ENCODE peak calls at places on chromosomes 5 and 9, in nine cellular contexts. G, K, U, Q, L, Y, M, F and N are unnamed samples.

GRCh38 chr9:89116064-89116817 is 62.4 kb downstream of the SHC3 start:
- DNase-seq in G (no peak), K (peak; percentile 82), U (no peak), Q (no peak), L (peak; percentile 18), Y (no peak), M (no peak), F (no peak), N (peak; percentile 95)

GRCh38 chr5:17379188-17379951 is 118.7 kb upstream of the TAF11L2 start:
- DNase-seq in G (no peak), K (peak; percentile 12), U (no peak), Q (no peak), L (no peak), Y (no peak), M (no peak), F (no peak), N (no peak)

GRCh38 chr5:179841621-179842020 is 17.0 kb downstream of the MRNIP start:
- DNase-seq in G (no peak), K (no peak), U (no peak), Q (no peak), L (no peak), Y (no peak), M (no peak), F (no peak), N (no peak)

GRCh38 chr5:172506921-172507320 is 52.6 kb upstream of the SH3PXD2B start:
- DNase-seq in G (no peak), K (no peak), U (no peak), Q (no peak), L (no peak), Y (no peak), M (no peak), F (no peak), N (no peak)

GRCh38 chr5:100430268-100430900 is 104.8 kb upstream of the FAM174A start:
- DNase-seq in G (peak; percentile 50), K (peak; percentile 67), U (peak; percentile 61), Q (no peak), L (peak; percentile 35), Y (peak; percentile 54), M (peak; percentile 32), F (peak; percentile 25), N (peak; percentile 41)

GRCh38 chr5:179698935-179699639 is at the start of gene CANX:
- DNase-seq in G (no peak), K (peak; percentile 65), U (no peak), Q (no peak), L (no peak), Y (no peak), M (peak; percentile 65), F (no peak), N (peak; percentile 2)

GRCh38 chr5:65999061-65999723 is 72.8 kb downstream of the ERBIN start:
- DNase-seq in G (no peak), K (no peak), U (no peak), Q (no peak), L (no peak), Y (no peak), M (no peak), F (no peak), N (no peak)

GRCh38 chr5:92580814-92581213 is 1000.2 kb downstream of the NR2F1-AS1 start:
- DNase-seq in G (no peak), K (peak; percentile 22), U (no peak), Q (no peak), L (no peak), Y (no peak), M (no peak), F (no peak), N (no peak)

GRCh38 chr9:84207443-84208032 is 133.0 kb downstream of the SLC28A3 start:
- DNase-seq in G (no peak), K (no peak), U (no peak), Q (no peak), L (no peak), Y (no peak), M (no peak), F (no peak), N (no peak)

GRCh38 chr5:11177993-11178711 is 417.1 kb upstream of the DAP start:
- DNase-seq in G (no peak), K (peak; percentile 10), U (peak; percentile 43), Q (no peak), L (peak; percentile 37), Y (no peak), M (no peak), F (peak; percentile 27), N (no peak)

GRCh38 chr9:100739666-100740065 is 161.8 kb downstream of the CAVIN4 start:
- DNase-seq in G (no peak), K (no peak), U (peak; percentile 85), Q (no peak), L (peak; percentile 78), Y (no peak), M (no peak), F (no peak), N (no peak)

GRCh38 chr5:9787813-9788600 is 157.9 kb upstream of the TAS2R1 start:
- DNase-seq in G (no peak), K (no peak), U (no peak), Q (no peak), L (no peak), Y (no peak), M (no peak), F (no peak), N (no peak)

GRCh38 chr9:131254107-131254491 is 22.2 kb downstream of the FAM78A start:
- DNase-seq in G (peak; percentile 59), K (no peak), U (no peak), Q (no peak), L (no peak), Y (no peak), M (no peak), F (no peak), N (no peak)

GRCh38 chr9:125239631-125240597 is 1.2 kb downstream of the HSPA5 start:
- DNase-seq in G (no peak), K (no peak), U (no peak), Q (no peak), L (no peak), Y (no peak), M (no peak), F (no peak), N (no peak)

GRCh38 chr9:74887041-74887980 is at the start of gene TRPM6:
- DNase-seq in G (peak; percentile 30), K (peak; percentile 79), U (peak; percentile 84), Q (peak; percentile 15), L (peak; percentile 76), Y (peak; percentile 75), M (peak; percentile 59), F (peak; percentile 56), N (peak; percentile 38)

GRCh38 chr5:103410174-103410573 is 151.6 kb downstream of the MACIR start:
- DNase-seq in G (no peak), K (no peak), U (no peak), Q (no peak), L (no peak), Y (no peak), M (no peak), F (no peak), N (no peak)

GRCh38 chr5:64632251-64632650 is 58.1 kb upstream of the SHISAL2B start:
- DNase-seq in G (no peak), K (no peak), U (no peak), Q (peak; percentile 3), L (no peak), Y (no peak), M (no peak), F (no peak), N (peak; percentile 7)

GRCh38 chr9:128107971-128108783 is 19.4 kb downstream of the PTGES2 start:
- DNase-seq in G (no peak), K (no peak), U (no peak), Q (no peak), L (no peak), Y (no peak), M (no peak), F (no peak), N (no peak)

GRCh38 chr5:121572061-121572460 is 279.6 kb upstream of the FTMT start:
- DNase-seq in G (no peak), K (no peak), U (no peak), Q (no peak), L (no peak), Y (no peak), M (no peak), F (peak; percentile 1), N (no peak)

GRCh38 chr5:179355976-179356968 is 11.0 kb upstream of the ADAMTS2 start:
- DNase-seq in G (no peak), K (peak; percentile 73), U (no peak), Q (no peak), L (no peak), Y (no peak), M (no peak), F (no peak), N (no peak)

GRCh38 chr9:93676310-93677054 is 100.1 kb downstream of the PHF2 start:
- DNase-seq in G (no peak), K (no peak), U (no peak), Q (no peak), L (no peak), Y (no peak), M (no peak), F (no peak), N (no peak)

GRCh38 chr5:78573318-78573717 is 75.3 kb downstream of the LHFPL2 start:
- DNase-seq in G (peak; percentile 23), K (no peak), U (no peak), Q (no peak), L (no peak), Y (no peak), M (no peak), F (no peak), N (no peak)

GRCh38 chr5:53151713-53152458 is 42.3 kb upstream of the MOCS2 start:
- DNase-seq in G (no peak), K (peak; percentile 81), U (peak; percentile 63), Q (peak; percentile 82), L (peak; percentile 51), Y (no peak), M (no peak), F (peak; percentile 86), N (peak; percentile 93)

GRCh38 chr9:136192289-136193126 is 12.4 kb downstream of the LHX3 start:
- DNase-seq in G (no peak), K (peak; percentile 32), U (no peak), Q (no peak), L (no peak), Y (no peak), M (no peak), F (no peak), N (no peak)

GRCh38 chr9:126860077-126860756 is at the start of gene ZBTB34:
- DNase-seq in G (peak; percentile 88), K (peak; percentile 77), U (peak; percentile 57), Q (no peak), L (no peak), Y (peak; percentile 84), M (peak; percentile 73), F (no peak), N (peak; percentile 7)

GRCh38 chr5:59483971-59484472 is 409.5 kb downstream of the PDE4D start:
- DNase-seq in G (no peak), K (peak; percentile 6), U (peak; percentile 68), Q (no peak), L (peak; percentile 60), Y (no peak), M (no peak), F (peak; percentile 90), N (peak; percentile 54)

GRCh38 chr5:133957591-133957990 is 10.8 kb downstream of the C5orf15 start:
- DNase-seq in G (peak; percentile 45), K (no peak), U (no peak), Q (no peak), L (no peak), Y (no peak), M (no peak), F (no peak), N (no peak)

GRCh38 chr5:32889078-32889477 is 178.0 kb downstream of the NPR3 start:
- DNase-seq in G (no peak), K (no peak), U (no peak), Q (no peak), L (no peak), Y (no peak), M (no peak), F (no peak), N (no peak)

GRCh38 chr9:114310471-114311450 is 12.1 kb upstream of the ORM1 start:
- DNase-seq in G (no peak), K (no peak), U (no peak), Q (no peak), L (no peak), Y (no peak), M (no peak), F (no peak), N (no peak)